ENCODE peak calls at places on chromosomes 11 and 22, in seven cellular contexts. U is pancreas; E is NCI-H446; J is stimulated activated CD8-positive, alpha-beta memory T cell treated with anti-CD3 and anti-CD28 coated beads, Interleukin-7, amount 100 ng/mL, for 48 hours; L is transverse colon; R is CD4-positive, alpha-beta memory T cell; V is HTR-8/SVneo. W is an unnamed sample.

GRCh38 chr11:45736424-45736823 is 68.5 kb upstream of the SLC35C1 start:
- DNase-seq in E (no peak), J (no peak), U (no peak), V (no peak), R (no peak), L (no peak), W (no peak)

GRCh38 chr11:71473793-71474080 is 20.7 kb downstream of the NADSYN1 start:
- DNase-seq in R (no peak), U (no peak), J (no peak), E (no peak), L (no peak), V (no peak), W (no peak)

GRCh38 chr11:32023370-32023964 is 67.4 kb upstream of the RCN1 start:
- DNase-seq in L (no peak), E (no peak), V (no peak), J (no peak), U (no peak), R (no peak), W (no peak)

GRCh38 chr11:113256431-113257227 is 57.8 kb upstream of the TTC12 start:
- DNase-seq in E (no peak), L (no peak), V (no peak), J (no peak), U (no peak), R (no peak), W (no peak)

GRCh38 chr22:17938484-17938924 is 85.9 kb downstream of the MICAL3 start:
- DNase-seq in L (no peak), V (no peak), U (peak; percentile 41), J (no peak), E (no peak), R (no peak), W (peak; percentile 38)

GRCh38 chr11:113262594-113262993 is 51.8 kb upstream of the TTC12 start:
- DNase-seq in R (peak; percentile 50), E (no peak), L (no peak), U (no peak), J (no peak), V (no peak), W (no peak)

GRCh38 chr11:78208257-78209165 is 19.8 kb downstream of the USP35 start:
- DNase-seq in R (no peak), V (no peak), L (no peak), E (no peak), U (no peak), J (no peak), W (no peak)

GRCh38 chr11:107856981-107857517 is 1.5 kb downstream of the SLC35F2 start:
- DNase-seq in R (no peak), E (no peak), V (no peak), U (no peak), L (peak; percentile 66), J (no peak), W (no peak)

GRCh38 chr11:118060879-118061278 is 16.0 kb upstream of the TMPRSS4 start:
- DNase-seq in E (no peak), J (no peak), V (no peak), U (peak; percentile 34), L (peak; percentile 29), R (no peak), W (no peak)

GRCh38 chr11:24344222-24344621 is 152.6 kb upstream of the LUZP2 start:
- DNase-seq in U (no peak), R (no peak), J (no peak), E (no peak), L (no peak), V (no peak), W (no peak)

GRCh38 chr11:116853461-116854073 is 16.1 kb upstream of the APOA1 start:
- DNase-seq in R (peak; percentile 91), L (peak; percentile 48), J (peak; percentile 13), E (no peak), U (no peak), V (peak; percentile 68), W (peak; percentile 66)

GRCh38 chr22:35310556-35311550 is 11.2 kb downstream of the TOM1 start:
- DNase-seq in V (no peak), J (no peak), R (no peak), E (no peak), L (peak; percentile 63), U (no peak), W (no peak)

W was measured in B cell.